ENCODE peak calls at places on chromosomes 4 and X, in nine cellular contexts. O is smooth muscle cell of the brain vasculature; D is left lung; S is activated CD4-positive, alpha-beta T cell treated with anti-CD3 and anti-CD28 coated beads, Interleukin-2, amount 50 U/mL, for 1 hour; K is SJSA1; U is H9; H is activated naive CD8-positive, alpha-beta T cell treated with anti-CD3 and anti-CD28 coated beads for 36 hours; J is mesendoderm; L is H54. Y is an unnamed sample.

GRCh38 chr4:6538586-6538985 is 36.4 kb upstream of the MAN2B2 start:
- DNase-seq in S (no peak), O (no peak), H (no peak), D (no peak), J (no peak), L (no peak), K (no peak), U (no peak), Y (no peak)

GRCh38 chr4:7367894-7368293 is 66.8 kb downstream of the PSAPL1 start:
- DNase-seq in D (peak), J (no peak), U (no peak), K (no peak), S (no peak), H (no peak), L (no peak), O (no peak), Y (no peak)

GRCh38 chr4:177194906-177195305 is 114.8 kb upstream of the NEIL3 start:
- DNase-seq in O (no peak), D (no peak), S (no peak), U (no peak), L (no peak), K (no peak), H (no peak), J (no peak), Y (no peak)

GRCh38 chr4:188221090-188221489 is 81.8 kb downstream of the TRIML1 start:
- DNase-seq in O (no peak), K (no peak), L (no peak), D (no peak), S (no peak), J (no peak), H (no peak), U (no peak), Y (no peak)

GRCh38 chrX:40099046-40099968 is 1.5 kb upstream of the BCOR start:
- DNase-seq in S (peak), U (peak), H (no peak), D (peak), K (peak), O (no peak), L (no peak), J (peak), Y (peak)

GRCh38 chr4:153234923-153235322 is 30.7 kb downstream of the TRIM2 start:
- DNase-seq in J (peak), O (no peak), S (no peak), L (no peak), H (no peak), D (no peak), K (no peak), U (no peak), Y (no peak)

GRCh38 chrX:148905376-148905775 is 405.0 kb downstream of the AFF2 start:
- DNase-seq in H (no peak), O (no peak), D (no peak), L (no peak), U (peak), K (no peak), J (peak), S (no peak), Y (peak)

GRCh38 chrX:13717697-13718483 is 16.5 kb downstream of the TRAPPC2 start:
- DNase-seq in S (no peak), K (no peak), L (no peak), O (no peak), H (no peak), U (no peak), D (no peak), J (peak), Y (no peak)

GRCh38 chrX:102899940-102900916 is 36.8 kb upstream of the RAB40AL start:
- DNase-seq in J (peak), U (peak), L (peak), S (peak), O (peak), D (peak), H (peak), K (peak), Y (peak)

GRCh38 chr4:8846046-8846720 is 25.5 kb downstream of the HMX1 start:
- DNase-seq in H (no peak), K (peak), L (no peak), U (peak), J (no peak), D (peak), S (no peak), O (no peak), Y (no peak)

GRCh38 chrX:150781711-150782110 is 88.5 kb downstream of the MTMR1 start:
- DNase-seq in H (no peak), L (no peak), J (no peak), K (no peak), O (no peak), D (no peak), U (no peak), S (no peak), Y (no peak)

GRCh38 chr4:32485976-32486375 is 1765.8 kb downstream of the PCDH7 start:
- DNase-seq in O (no peak), K (no peak), U (no peak), J (no peak), S (no peak), L (no peak), D (no peak), H (no peak), Y (peak)

GRCh38 chr4:25654031-25654970 is 1.4 kb upstream of the SLC34A2 start:
- DNase-seq in O (no peak), U (peak), D (no peak), K (no peak), S (no peak), J (peak), H (no peak), L (no peak), Y (peak)

GRCh38 chr4:122249357-122249756 is 97.2 kb downstream of the BLTP1 start:
- DNase-seq in O (no peak), S (no peak), D (no peak), K (no peak), L (no peak), H (no peak), J (no peak), U (no peak), Y (no peak)

GRCh38 chrX:150364347-150365050 is 1.4 kb downstream of the MAMLD1 start:
- DNase-seq in K (peak), L (no peak), U (peak), J (peak), S (no peak), H (peak), O (no peak), D (no peak), Y (peak)

GRCh38 chr4:1169691-1170096 is 2.7 kb downstream of the SPON2 start:
- DNase-seq in J (no peak), D (no peak), U (no peak), O (no peak), L (no peak), S (no peak), H (no peak), K (no peak), Y (no peak)

GRCh38 chr4:138307319-138307718 is 65.2 kb upstream of the SLC7A11 start:
- DNase-seq in K (no peak), L (no peak), J (no peak), U (no peak), H (no peak), S (no peak), O (no peak), D (peak), Y (no peak)

GRCh38 chr4:112170451-112170993 is 25.3 kb downstream of the FAM241A start:
- DNase-seq in O (no peak), D (no peak), U (no peak), S (no peak), J (peak), K (no peak), H (no peak), L (peak), Y (no peak)

GRCh38 chrX:110055616-110056015 is 52.7 kb downstream of the TMEM164 start:
- DNase-seq in O (no peak), H (no peak), K (no peak), J (no peak), D (no peak), L (no peak), S (no peak), U (no peak), Y (no peak)

GRCh38 chrX:17923546-17923945 is 62.4 kb upstream of the RAI2 start:
- DNase-seq in S (no peak), J (no peak), H (no peak), O (no peak), D (no peak), L (no peak), K (no peak), U (no peak), Y (no peak)

GRCh38 chr4:172826866-172827265 is 341.7 kb upstream of the GALNT7 start:
- DNase-seq in J (peak), K (no peak), H (no peak), S (no peak), D (no peak), U (no peak), L (no peak), O (no peak), Y (no peak)

GRCh38 chr4:52298444-52298843 is 247.3 kb downstream of the SPATA18 start:
- DNase-seq in H (no peak), L (no peak), D (no peak), J (no peak), K (no peak), O (no peak), U (no peak), S (no peak), Y (no peak)

GRCh38 chrX:153727108-153727931 is 2.7 kb downstream of the ABCD1 start:
- DNase-seq in S (no peak), D (peak), U (no peak), K (no peak), L (peak), O (no peak), J (peak), H (no peak), Y (no peak)

GRCh38 chr4:184030764-184031163 is 125.7 kb downstream of the STOX2 start:
- DNase-seq in J (no peak), O (no peak), H (no peak), K (no peak), D (no peak), U (no peak), S (no peak), L (no peak), Y (no peak)

GRCh38 chr4:109005523-109005922 is 242.7 kb upstream of the ETNPPL start:
- DNase-seq in S (no peak), J (no peak), U (no peak), K (no peak), O (no peak), D (no peak), L (no peak), H (no peak), Y (no peak)

GRCh38 chr4:87192155-87192919 is 28.1 kb downstream of the KLHL8 start:
- DNase-seq in D (no peak), L (no peak), O (no peak), U (no peak), S (no peak), K (no peak), J (no peak), H (no peak), Y (no peak)

GRCh38 chr4:16278178-16278577 is 51.9 kb upstream of the TAPT1 start:
- DNase-seq in K (no peak), S (no peak), D (no peak), O (no peak), J (no peak), H (no peak), L (no peak), U (no peak), Y (no peak)

GRCh38 chr4:102601586-102602227 is 100.5 kb downstream of the NFKB1 start:
- DNase-seq in U (no peak), S (no peak), O (no peak), K (no peak), D (no peak), L (no peak), H (no peak), J (no peak), Y (no peak)

GRCh38 chrX:115952417-115953092 is 218.0 kb upstream of the AGTR2 start:
- DNase-seq in S (no peak), J (peak), H (no peak), K (no peak), D (no peak), U (peak), L (no peak), O (no peak), Y (peak)

GRCh38 chr4:43325220-43325967 is 432.9 kb downstream of the GRXCR1 start:
- DNase-seq in J (no peak), K (no peak), S (no peak), D (no peak), H (no peak), U (no peak), O (no peak), L (no peak), Y (no peak)

GRCh38 chr4:105767579-105767978 is 59.0 kb downstream of the GSTCD start:
- DNase-seq in D (no peak), H (no peak), J (no peak), S (no peak), L (no peak), O (no peak), K (no peak), U (no peak), Y (no peak)

GRCh38 chr4:3315566-3315965 is 22.7 kb downstream of the RGS12 start:
- DNase-seq in K (no peak), D (peak), O (no peak), H (no peak), U (peak), J (no peak), L (no peak), S (no peak), Y (no peak)

GRCh38 chr4:7824218-7824617 is 115.4 kb downstream of the AFAP1 start:
- DNase-seq in H (no peak), L (no peak), U (no peak), J (no peak), D (no peak), S (no peak), O (no peak), K (no peak), Y (no peak)

GRCh38 chrX:106611682-106612402 is at the start of gene RADX:
- DNase-seq in L (peak), O (peak), J (peak), K (peak), D (peak), U (peak), S (peak), H (peak), Y (peak)

GRCh38 chrX:13863326-13863725 is 46.4 kb upstream of the GPM6B start:
- DNase-seq in D (no peak), S (no peak), L (no peak), U (no peak), J (no peak), K (no peak), O (no peak), H (no peak), Y (no peak)

GRCh38 chr4:82667761-82668505 is 106.1 kb upstream of the TMEM150C start:
- DNase-seq in S (no peak), L (no peak), K (no peak), H (no peak), D (no peak), U (no peak), J (peak), O (no peak), Y (peak)